ENCODE peak calls at places on chromosomes 1 and 21, in five cellular contexts. D, V, P, J and I are unnamed samples.
A peak's percentile ranks its signal among the peaks of the same experiment; 100 is the strongest.

GRCh38 chr1:223739366-223740057 is 27.2 kb downstream of the CAPN2 start:
- DNase-seq in V (no peak), D (no peak), P (no peak), J (no peak), I (no peak)

GRCh38 chr1:67166196-67166595 is at the start of gene IL23R:
- DNase-seq in J (no peak), V (peak; percentile 13), D (no peak), P (no peak), I (no peak)

GRCh38 chr1:101089608-101090007 is 64.0 kb upstream of the DPH5 start:
- DNase-seq in P (no peak), J (no peak), D (no peak), V (no peak), I (no peak)

GRCh38 chr1:211944733-211945500 is 90.4 kb downstream of the INTS7 start:
- DNase-seq in J (no peak), P (no peak), V (no peak), D (peak; percentile 69), I (no peak)

GRCh38 chr1:210400043-210400840 is 71.5 kb downstream of the HHAT start:
- DNase-seq in D (peak; percentile 70), V (peak; percentile 16), J (peak; percentile 70), P (peak; percentile 23), I (peak; percentile 14)

GRCh38 chr21:38982096-38982495 is 176.4 kb downstream of the ETS2 start:
- DNase-seq in V (no peak), D (no peak), J (no peak), P (no peak), I (no peak)

GRCh38 chr21:43916076-43916475 is 51.1 kb downstream of the AGPAT3 start:
- DNase-seq in D (no peak), P (no peak), J (no peak), V (no peak), I (no peak)

GRCh38 chr1:164602142-164602429 is 43.1 kb downstream of the PBX1 start:
- DNase-seq in D (no peak), V (no peak), J (no peak), P (peak; percentile 51), I (no peak)

GRCh38 chr1:54335396-54336056 is 70.7 kb downstream of the SSBP3 start:
- DNase-seq in J (peak; percentile 90), V (no peak), P (no peak), D (no peak), I (no peak)

GRCh38 chr1:47465605-47466004 is 27.8 kb downstream of the FOXD2 start:
- DNase-seq in D (no peak), J (no peak), V (no peak), P (no peak), I (no peak)

GRCh38 chr1:214317300-214317699 is 36.3 kb downstream of the SMYD2 start:
- DNase-seq in J (no peak), V (no peak), P (no peak), D (no peak), I (no peak)

GRCh38 chr1:161089251-161089924 is at the start of gene NECTIN4:
- DNase-seq in P (no peak), V (no peak), D (no peak), J (no peak), I (no peak)

GRCh38 chr1:12171206-12172041 is 4.6 kb downstream of the TNFRSF1B start:
- DNase-seq in D (no peak), V (no peak), P (no peak), J (no peak), I (no peak)

GRCh38 chr1:28193701-28194161 is 17.2 kb upstream of the PTAFR start:
- DNase-seq in V (no peak), J (no peak), D (no peak), P (no peak), I (no peak)

GRCh38 chr1:169102567-169102966 is 3.9 kb upstream of the ATP1B1 start:
- DNase-seq in V (no peak), D (no peak), J (no peak), P (no peak), I (no peak)

GRCh38 chr1:178057863-178058576 is 35.9 kb upstream of the RASAL2 start:
- DNase-seq in V (no peak), J (peak; percentile 80), D (no peak), P (no peak), I (no peak)

GRCh38 chr1:22503721-22504410 is 52.2 kb downstream of the ZBTB40 start:
- DNase-seq in P (no peak), J (no peak), V (no peak), D (no peak), I (no peak)

GRCh38 chr1:32246888-32247273 is at the start of gene FAM167B:
- DNase-seq in V (no peak), P (no peak), D (no peak), J (peak; percentile 77), I (no peak)